ENCODE peak calls at places on chromosomes 4 and X, in seven cellular contexts. I, B, U, N, T, Y and D are unnamed samples. For H3K36me3, the result is how much of the 10 kb centered on the place peaks cover.

GRCh38 chr4:150583287-150584197 is 1.6 kb downstream of the MAB21L2 start:
- DNase-seq in I (peak), B (peak), U (peak), N (peak), T (no peak), Y (no peak), D (peak)

GRCh38 chr4:5378002-5378401 is 326.7 kb downstream of the STK32B start:
- DNase-seq in I (peak), B (peak), U (no peak), N (peak), T (no peak), Y (no peak), D (no peak)

GRCh38 chr4:119748853-119749252 is 120.2 kb upstream of the PDE5A start:
- DNase-seq in I (no peak), B (peak), U (no peak), N (no peak), T (no peak), Y (no peak), D (no peak)

GRCh38 chr4:161010227-161010626 is 1153.6 kb downstream of the FSTL5 start:
- DNase-seq in I (no peak), B (no peak), U (no peak), N (no peak), T (no peak), Y (no peak), D (no peak)

GRCh38 chrX:15973299-15973698 is 118.7 kb upstream of the AP1S2 start:
- DNase-seq in I (peak), B (peak), U (peak), N (peak), T (no peak), Y (no peak), D (peak)

GRCh38 chr4:78666830-78667258 is 109.3 kb upstream of the BMP2K start:
- DNase-seq in I (no peak), B (no peak), U (no peak), N (no peak), T (no peak), Y (no peak), D (no peak)

GRCh38 chrX:68428431-68428830 is 4.9 kb downstream of the OPHN1 start:
- DNase-seq in I (no peak), B (peak), U (no peak), N (no peak), T (no peak), Y (no peak), D (no peak)

GRCh38 chr4:101527186-101527585 is 179.9 kb upstream of the PPP3CA start:
- DNase-seq in I (no peak), B (no peak), U (no peak), N (no peak), T (no peak), Y (no peak), D (no peak)

GRCh38 chrX:102746134-102746584 is 25.6 kb downstream of the GPRASP3 start:
- DNase-seq in I (peak), B (no peak), U (peak), N (peak), T (peak), Y (peak), D (peak)

GRCh38 chrX:118207831-118208453 is 91.3 kb upstream of the KLHL13 start:
- DNase-seq in I (no peak), B (no peak), U (no peak), N (no peak), T (no peak), Y (no peak), D (no peak)

GRCh38 chrX:35016051-35016450 is 73.5 kb downstream of the FAM47B start:
- DNase-seq in I (peak), B (peak), U (no peak), N (no peak), T (no peak), Y (no peak), D (no peak)

GRCh38 chr4:95957054-95957453 is 117.2 kb downstream of the PDHA2 start:
- DNase-seq in I (no peak), B (no peak), U (no peak), N (no peak), T (no peak), Y (no peak), D (no peak)

GRCh38 chrX:65697173-65697572 is 29.7 kb downstream of the MSN start:
- DNase-seq in I (peak), B (peak), U (no peak), N (no peak), T (no peak), Y (no peak), D (no peak)
- H3K27ac ChIP-seq in I (peak), B (peak), U (peak), N (no peak), T (peak), Y (no peak), D (peak)

GRCh38 chr4:145107126-145107525 is 9.0 kb downstream of the ABCE1 start:
- DNase-seq in I (no peak), B (no peak), U (no peak), N (no peak), T (no peak), Y (no peak), D (no peak)
- H3K36me3 ChIP-seq in I (under half), B (under half), U (half or more), N (half or more), T (under half), Y (under half), D (under half)

DNA sequence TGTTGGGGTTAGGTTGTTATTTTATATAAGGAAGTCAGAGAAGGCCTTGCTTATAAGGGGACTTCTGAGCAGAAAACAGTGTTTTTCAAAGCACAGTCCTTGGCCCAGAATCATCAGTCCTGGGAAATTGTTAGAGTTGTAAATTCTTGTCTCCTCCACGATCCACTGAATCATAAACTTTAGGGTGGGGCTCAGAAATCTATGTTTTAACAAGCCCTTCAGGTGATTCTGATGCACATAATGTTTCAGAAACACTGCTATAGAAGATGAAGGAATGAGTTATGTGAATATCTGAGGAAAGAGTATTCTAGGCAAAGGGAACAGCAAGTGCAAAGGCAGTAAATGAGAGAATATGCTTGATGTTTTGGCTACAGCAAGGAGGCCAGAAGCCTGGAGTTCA is 121.8 kb downstream of the COL4A6 start:
- DNase-seq in I (no peak), B (no peak), U (no peak), N (no peak), T (no peak), Y (no peak), D (no peak)
- H3K27ac ChIP-seq in I (no peak), B (no peak), U (no peak), N (no peak), T (no peak), Y (no peak), D (no peak)

DNA sequence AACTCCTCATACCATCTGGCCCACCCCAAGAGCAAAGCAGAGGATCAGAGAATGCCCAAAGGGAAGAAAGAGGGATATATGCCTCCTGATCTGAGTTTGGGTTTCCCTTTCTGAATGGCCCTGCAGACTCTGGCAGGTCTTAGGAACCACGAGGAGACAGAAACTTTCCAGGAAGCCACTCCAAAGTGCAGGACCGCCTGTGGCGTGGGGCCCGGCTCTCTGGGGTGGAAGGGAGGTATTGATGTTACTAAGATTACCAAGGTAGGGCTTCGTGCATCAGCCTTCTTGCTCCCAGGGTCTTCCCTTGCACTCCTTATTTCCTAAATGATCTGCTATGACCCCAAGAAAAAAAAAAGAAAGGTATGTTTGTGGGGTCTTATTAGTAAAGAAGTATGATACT is 41.9 kb upstream of the SPRY1 start:
- DNase-seq in I (no peak), B (no peak), U (no peak), N (no peak), T (no peak), Y (no peak), D (no peak)
- H3K36me3 ChIP-seq in I (under half), B (under half), U (under half), N (under half), T (under half), Y (under half), D (under half)

DNA sequence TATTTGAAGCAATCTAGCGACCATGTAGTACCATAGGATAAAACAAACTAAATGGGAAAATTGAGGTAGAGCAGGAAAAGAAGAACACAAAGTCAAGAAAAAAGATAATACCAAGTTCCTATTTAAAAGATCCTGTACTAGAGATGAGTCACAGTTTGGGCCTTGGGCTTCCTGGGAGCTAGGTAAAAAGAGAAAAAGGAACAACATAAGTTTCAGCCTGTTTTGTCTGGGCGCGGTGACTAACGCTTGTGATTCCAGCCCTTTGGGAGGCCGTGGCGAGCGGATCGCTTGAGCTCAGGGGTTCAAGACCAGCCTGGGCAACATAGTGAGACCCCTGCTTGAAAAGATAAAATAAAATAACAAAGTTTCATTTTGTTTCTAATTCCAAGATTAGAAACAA is 14.0 kb upstream of the TMEM156 start:
- DNase-seq in I (peak), B (peak), U (peak), N (no peak), T (no peak), Y (no peak), D (no peak)
- H3K27ac ChIP-seq in I (no peak), B (peak), U (peak), N (no peak), T (no peak), Y (no peak), D (peak)

DNA sequence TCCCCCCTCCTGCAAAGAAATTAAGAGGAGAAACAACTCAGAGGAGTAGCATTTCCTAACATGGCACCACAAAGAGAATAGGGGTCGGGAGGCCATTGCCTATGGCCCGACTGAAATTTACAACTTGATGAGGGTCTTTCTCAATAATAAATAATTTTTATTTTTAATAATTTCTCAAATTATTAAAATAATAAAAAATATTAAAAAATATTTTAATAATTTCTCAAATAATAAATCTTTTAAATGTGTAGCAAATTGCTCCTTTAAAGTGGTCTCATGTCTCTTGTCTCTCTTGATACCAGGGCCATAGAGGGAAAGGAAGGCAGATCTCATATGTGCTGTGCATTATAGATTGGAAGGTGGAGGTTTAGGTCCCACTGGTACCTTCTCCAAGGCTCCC is 49.2 kb upstream of the MTMR1 start:
- DNase-seq in I (no peak), B (no peak), U (no peak), N (no peak), T (no peak), Y (no peak), D (no peak)
- H3K36me3 ChIP-seq in I (under half), B (under half), U (half or more), N (under half), T (under half), Y (under half), D (under half)

DNA sequence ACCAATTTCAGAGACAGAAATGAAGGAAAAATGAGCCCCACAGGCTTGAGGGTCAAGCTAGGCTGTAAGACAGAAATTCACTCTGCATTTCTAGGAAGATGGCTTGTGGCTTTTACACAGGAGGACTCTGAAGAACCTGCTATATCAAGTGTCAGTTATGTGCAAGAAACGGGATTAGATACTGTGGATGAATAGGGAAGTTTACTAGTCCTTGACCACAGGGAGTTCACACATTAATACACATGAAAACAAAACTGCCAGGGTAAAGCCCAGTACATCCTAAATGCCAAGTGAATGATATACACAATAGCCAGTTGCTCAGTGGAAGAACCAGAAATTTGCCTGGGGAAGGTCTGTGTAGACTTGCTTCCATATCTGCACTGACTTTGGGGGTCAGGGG is 53.5 kb downstream of the TMEM131L start:
- DNase-seq in I (no peak), B (no peak), U (no peak), N (no peak), T (no peak), Y (no peak), D (no peak)
- H3K27ac ChIP-seq in I (no peak), B (no peak), U (no peak), N (no peak), T (no peak), Y (peak), D (no peak)